ENCODE peak calls at places on chromosome 19, in five cellular contexts. W is K562, F is H1, I is HepG2, D is GM12878. Q is an unnamed sample.
A peak's percentile ranks its signal among the peaks of the same experiment; 100 is the strongest.

GRCh38 chr19:11041194-11041593 is 48.1 kb upstream of the LDLR start:
- DNase-seq in D (no peak), I (no peak), F (no peak), W (no peak), Q (no peak)

GRCh38 chr19:33703438-33703750 is 81.6 kb downstream of the CHST8 start:
- DNase-seq in D (no peak), F (no peak), I (no peak), W (no peak), Q (no peak)

GRCh38 chr19:39557791-39558622 is 18.0 kb upstream of the EID2 start:
- DNase-seq in I (peak; percentile 58), W (no peak), D (peak; percentile 41), F (no peak), Q (no peak)

GRCh38 chr19:17004386-17004785 is 22.2 kb downstream of the CPAMD8 start:
- DNase-seq in W (no peak), F (no peak), I (no peak), D (no peak), Q (no peak)

GRCh38 chr19:5971714-5972354 is 6.1 kb downstream of the RANBP3 start:
- DNase-seq in F (no peak), D (no peak), W (no peak), I (no peak), Q (no peak)

GRCh38 chr19:53906211-53907192 is 2.6 kb upstream of the CACNG7 start:
- DNase-seq in W (peak; percentile 74), I (no peak), F (peak; percentile 97), D (no peak), Q (no peak)

GRCh38 chr19:35790981-35791813 is 15.8 kb downstream of the ARHGAP33 start:
- DNase-seq in D (no peak), F (no peak), I (peak; percentile 40), W (no peak), Q (no peak)

GRCh38 chr19:9674669-9675357 is at the start of gene ZNF562:
- DNase-seq in I (peak; percentile 80), F (no peak), W (peak; percentile 90), D (peak; percentile 45), Q (peak; percentile 90)

GRCh38 chr19:37413243-37414084 is 42.6 kb downstream of the ZNF527 start:
- DNase-seq in F (no peak), W (no peak), D (no peak), I (no peak), Q (no peak)

GRCh38 chr19:21358768-21359451 is at the start of gene ZNF738:
- DNase-seq in D (peak; percentile 86), I (peak; percentile 84), W (peak; percentile 88), F (peak; percentile 88), Q (peak; percentile 94)

GRCh38 chr19:32543107-32543900 is 37.7 kb upstream of the PDCD5 start:
- DNase-seq in D (no peak), I (no peak), F (no peak), W (no peak), Q (no peak)

GRCh38 chr19:15210323-15210774 is 9.6 kb upstream of the NOTCH3 start:
- DNase-seq in D (no peak), F (no peak), I (peak; percentile 25), W (no peak), Q (no peak)
- TF ChIP-seq ZNF274 in D (no peak), F (no peak), I (no peak), W (no peak), Q (no peak)

GRCh38 chr19:1551068-1552040 is 16.8 kb downstream of the MEX3D start:
- DNase-seq in W (no peak), D (no peak), I (no peak), F (no peak), Q (no peak)

GRCh38 chr19:1556639-1557070 is 11.5 kb downstream of the MEX3D start:
- DNase-seq in F (no peak), W (no peak), I (no peak), D (no peak), Q (no peak)

GRCh38 chr19:1555802-1556638 is 12.1 kb downstream of the MEX3D start:
- DNase-seq in W (no peak), I (no peak), D (no peak), F (no peak), Q (no peak)

GRCh38 chr19:1554968-1555801 is 12.9 kb downstream of the MEX3D start:
- DNase-seq in I (no peak), W (no peak), D (no peak), F (no peak), Q (no peak)

DNA sequence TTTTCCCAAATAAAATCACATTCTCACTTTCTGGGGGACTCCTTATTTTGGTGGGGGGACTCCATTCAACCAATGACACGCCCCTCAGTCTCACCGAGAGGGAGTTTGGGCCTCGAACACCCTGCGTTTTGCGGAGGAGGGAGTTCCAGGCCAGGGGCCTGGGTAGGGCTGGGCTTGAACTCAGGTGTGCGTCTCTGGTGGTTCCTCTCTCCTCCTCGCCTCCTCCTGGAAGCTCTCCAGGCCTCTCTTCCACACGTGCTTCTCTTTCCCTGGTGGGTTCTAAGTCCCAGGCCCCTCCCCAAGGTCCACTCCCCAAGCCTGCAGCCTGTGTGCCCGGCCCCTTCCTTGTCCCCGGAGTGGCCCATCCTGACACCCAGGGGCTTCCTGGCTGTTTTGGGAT is 14.7 kb downstream of the MEX3D start:
- DNase-seq in D (no peak), I (no peak), F (no peak), W (no peak), Q (no peak)
- H2AFZ ChIP-seq in D (no peak overlapping the region), I (no peak overlapping the region), F (no peak overlapping the region), W (peak overlapping the region; percentile 34), Q (no peak overlapping the region)

GRCh38 chr19:1098177-1099051 is 3.2 kb upstream of the POLR2E start:
- DNase-seq in W (no peak), D (no peak), I (peak; percentile 94), F (no peak), Q (no peak)

GRCh38 chr19:1103691-1104451 is at the start of gene GPX4:
- DNase-seq in W (peak; percentile 98), I (peak; percentile 96), D (peak; percentile 96), F (peak; percentile 95), Q (peak; percentile 98)

GRCh38 chr19:1104452-1105216 is 840 bp downstream of the GPX4 start:
- DNase-seq in W (peak; percentile 86), D (no peak), I (peak; percentile 72), F (peak; percentile 86), Q (no peak)

GRCh38 chr19:1102407-1103106 is 1.2 kb upstream of the GPX4 start:
- DNase-seq in D (peak; percentile 93), W (no peak), I (peak; percentile 91), F (no peak), Q (peak; percentile 95)

GRCh38 chr19:1101337-1101698 is 2.5 kb upstream of the GPX4 start:
- DNase-seq in F (no peak), I (no peak), D (no peak), W (no peak), Q (no peak)
- TF ChIP-seq ZNF274 in F (no peak), I (no peak), D (no peak), W (no peak), Q (no peak)

DNA sequence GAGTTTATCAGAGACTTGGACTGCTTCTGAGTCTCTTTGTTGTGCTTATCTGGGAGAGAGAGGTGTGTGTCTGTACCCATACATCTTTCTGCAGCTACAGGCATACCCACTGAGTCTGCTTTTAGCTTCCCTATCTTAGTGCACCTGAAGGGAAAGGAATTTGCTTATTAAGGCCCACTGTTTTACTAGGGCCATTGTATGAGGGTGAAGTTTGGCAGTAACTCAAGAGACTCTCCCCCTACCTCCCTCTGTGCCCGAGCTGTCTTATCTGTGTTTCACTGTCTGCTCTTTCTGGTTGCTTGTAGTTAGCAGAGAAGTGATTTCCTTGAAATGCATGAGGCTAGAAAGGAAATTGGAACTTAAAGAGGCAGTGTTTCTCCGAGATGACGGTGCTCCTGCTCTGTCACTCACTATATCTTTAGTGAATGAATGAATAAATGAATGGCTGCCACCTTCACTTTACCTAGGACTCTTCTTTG is 678 bp upstream of the CD33 start:
- DNase-seq in I (no peak), W (peak; percentile 42), D (no peak), F (no peak), Q (no peak)
- H2AFZ ChIP-seq in I (no peak overlapping the region), W (peak overlapping the region; percentile 90), D (no peak overlapping the region), F (no peak overlapping the region), Q (no peak overlapping the region)

DNA sequence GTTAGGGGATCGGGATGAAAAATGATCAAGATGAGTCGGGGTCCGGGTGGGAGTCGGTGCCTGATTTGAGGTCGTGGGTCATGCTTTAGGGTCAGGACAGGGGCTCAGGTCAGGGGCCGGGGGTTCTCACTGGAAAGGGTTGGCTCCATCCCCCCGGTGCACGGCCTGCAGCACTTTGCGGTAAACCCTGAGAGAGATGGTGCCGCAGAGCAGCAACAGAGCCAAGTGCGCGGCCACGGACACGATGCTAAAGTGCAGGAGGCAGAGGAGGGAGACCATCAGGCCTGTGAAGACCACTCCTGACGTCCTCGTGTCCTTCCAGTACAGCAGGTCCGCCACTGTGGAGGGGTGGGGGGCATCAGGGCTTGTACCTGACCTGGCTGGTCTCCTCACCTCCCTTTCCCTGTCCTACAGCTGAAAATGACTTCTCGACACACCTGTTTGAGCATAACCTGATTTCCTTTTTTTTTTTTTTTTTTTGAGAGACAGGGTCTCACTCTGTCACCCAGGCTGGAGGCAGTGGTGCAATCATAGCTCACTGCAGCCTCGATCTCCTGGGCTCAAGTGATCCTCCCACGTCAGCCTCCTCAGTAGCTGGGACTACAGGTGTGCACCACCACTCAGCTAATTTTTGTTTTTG is 7.5 kb downstream of the RTN2 start:
- DNase-seq in I (no peak), W (no peak), F (no peak), D (no peak), Q (no peak)
- TF ChIP-seq ZNF274 in I (no peak), W (no peak), F (no peak), D (no peak), Q (no peak)

GRCh38 chr19:14116525-14116917 is 1.0 kb downstream of the PRKACA start:
- DNase-seq in F (no peak), W (no peak), I (no peak), D (no peak), Q (no peak)

GRCh38 chr19:14115761-14116160 is 1.8 kb downstream of the PRKACA start:
- DNase-seq in W (no peak), D (no peak), I (no peak), F (no peak), Q (no peak)

GRCh38 chr19:14118165-14119051 is 846 bp upstream of the PRKACA start:
- DNase-seq in W (no peak), I (peak; percentile 71), F (peak; percentile 68), D (no peak), Q (no peak)

GRCh38 chr19:14117668-14118164 is at the start of gene PRKACA:
- DNase-seq in F (peak; percentile 95), I (peak; percentile 94), W (peak; percentile 99), D (peak; percentile 91), Q (peak; percentile 96)

GRCh38 chr19:14116918-14117578 is 514 bp downstream of the PRKACA start:
- DNase-seq in I (no peak), F (no peak), D (no peak), W (no peak), Q (no peak)
- H2AFZ ChIP-seq in I (no peak overlapping the region), F (no peak overlapping the region), D (peak overlapping the region; percentile 28), W (peak overlapping the region; percentile 71), Q (no peak overlapping the region)

Q was measured in HCT116.